ENCODE peak calls at places on chromosomes 1 and 21, in four cellular contexts. One of them, this sample, is unnamed.

GRCh38 chr1:188670837-188671236 is 1806.8 kb downstream of the BRINP3 start:
- DNase-seq in activated effector memory CD4-positive, alpha-beta T cell treated with anti-CD3 and anti-CD28 coated beads, Interleukin-2, amount 50 U/mL, for 16 hours: no peak
- DNase-seq in cardiac fibroblast: no peak
- DNase-seq in GM23338: no peak
- DNase-seq in this sample: no peak

GRCh38 chr1:44740179-44740617 is 561 bp downstream of the KIF2C start:
- DNase-seq in GM23338: no peak
- DNase-seq in activated effector memory CD4-positive, alpha-beta T cell treated with anti-CD3 and anti-CD28 coated beads, Interleukin-2, amount 50 U/mL, for 16 hours: no peak
- DNase-seq in cardiac fibroblast: no peak
- DNase-seq in this sample: no peak

GRCh38 chr1:35659589-35659988 is 18.3 kb upstream of the PSMB2 start:
- DNase-seq in GM23338: no peak
- DNase-seq in cardiac fibroblast: no peak
- DNase-seq in activated effector memory CD4-positive, alpha-beta T cell treated with anti-CD3 and anti-CD28 coated beads, Interleukin-2, amount 50 U/mL, for 16 hours: no peak
- DNase-seq in this sample: no peak

GRCh38 chr1:154456631-154457030 is 45.4 kb upstream of the TDRD10 start:
- DNase-seq in activated effector memory CD4-positive, alpha-beta T cell treated with anti-CD3 and anti-CD28 coated beads, Interleukin-2, amount 50 U/mL, for 16 hours: no peak
- DNase-seq in GM23338: no peak
- DNase-seq in cardiac fibroblast: no peak
- DNase-seq in this sample: no peak

GRCh38 chr1:22709891-22710687 is 550 bp upstream of the EPHB2 start:
- DNase-seq in cardiac fibroblast: peak; percentile 64
- DNase-seq in GM23338: peak; percentile 78
- DNase-seq in activated effector memory CD4-positive, alpha-beta T cell treated with anti-CD3 and anti-CD28 coated beads, Interleukin-2, amount 50 U/mL, for 16 hours: no peak
- DNase-seq in this sample: peak; percentile 40

GRCh38 chr1:157932082-157932481 is 61.4 kb upstream of the KIRREL1 start:
- DNase-seq in GM23338: no peak
- DNase-seq in cardiac fibroblast: peak; percentile 63
- DNase-seq in activated effector memory CD4-positive, alpha-beta T cell treated with anti-CD3 and anti-CD28 coated beads, Interleukin-2, amount 50 U/mL, for 16 hours: no peak
- DNase-seq in this sample: no peak

GRCh38 chr1:57411262-57411661 is 12.6 kb downstream of the DAB1 start:
- DNase-seq in GM23338: no peak
- DNase-seq in cardiac fibroblast: peak; percentile 2
- DNase-seq in activated effector memory CD4-positive, alpha-beta T cell treated with anti-CD3 and anti-CD28 coated beads, Interleukin-2, amount 50 U/mL, for 16 hours: no peak
- DNase-seq in this sample: no peak

GRCh38 chr1:209549384-209550001 is 34.0 kb upstream of the CAMK1G start:
- DNase-seq in GM23338: peak; percentile 79
- DNase-seq in activated effector memory CD4-positive, alpha-beta T cell treated with anti-CD3 and anti-CD28 coated beads, Interleukin-2, amount 50 U/mL, for 16 hours: no peak
- DNase-seq in cardiac fibroblast: no peak
- DNase-seq in this sample: no peak

GRCh38 chr1:65924471-65924870 is 131.8 kb downstream of the PDE4B start:
- DNase-seq in GM23338: no peak
- DNase-seq in activated effector memory CD4-positive, alpha-beta T cell treated with anti-CD3 and anti-CD28 coated beads, Interleukin-2, amount 50 U/mL, for 16 hours: no peak
- DNase-seq in cardiac fibroblast: peak; percentile 72
- DNase-seq in this sample: no peak

GRCh38 chr1:15311886-15312285 is 64.9 kb downstream of the FHAD1 start:
- DNase-seq in activated effector memory CD4-positive, alpha-beta T cell treated with anti-CD3 and anti-CD28 coated beads, Interleukin-2, amount 50 U/mL, for 16 hours: no peak
- DNase-seq in GM23338: no peak
- DNase-seq in cardiac fibroblast: peak; percentile 33
- DNase-seq in this sample: no peak

GRCh38 chr1:178344513-178345077 is 152.2 kb downstream of the CLEC20A start:
- DNase-seq in GM23338: peak; percentile 85
- DNase-seq in cardiac fibroblast: peak; percentile 96
- DNase-seq in activated effector memory CD4-positive, alpha-beta T cell treated with anti-CD3 and anti-CD28 coated beads, Interleukin-2, amount 50 U/mL, for 16 hours: no peak
- DNase-seq in this sample: no peak

GRCh38 chr1:156868341-156868740 is 7.7 kb downstream of the NTRK1 start:
- DNase-seq in GM23338: no peak
- DNase-seq in cardiac fibroblast: no peak
- DNase-seq in activated effector memory CD4-positive, alpha-beta T cell treated with anti-CD3 and anti-CD28 coated beads, Interleukin-2, amount 50 U/mL, for 16 hours: no peak
- DNase-seq in this sample: no peak

GRCh38 chr1:96367791-96368190 is 353.8 kb upstream of the PTBP2 start:
- DNase-seq in activated effector memory CD4-positive, alpha-beta T cell treated with anti-CD3 and anti-CD28 coated beads, Interleukin-2, amount 50 U/mL, for 16 hours: no peak
- DNase-seq in cardiac fibroblast: peak; percentile 43
- DNase-seq in GM23338: no peak
- DNase-seq in this sample: no peak

GRCh38 chr1:32872189-32872898 is 1.6 kb upstream of the FNDC5 start:
- DNase-seq in GM23338: peak; percentile 94
- DNase-seq in activated effector memory CD4-positive, alpha-beta T cell treated with anti-CD3 and anti-CD28 coated beads, Interleukin-2, amount 50 U/mL, for 16 hours: peak; percentile 86
- DNase-seq in cardiac fibroblast: peak; percentile 62
- DNase-seq in this sample: no peak

GRCh38 chr21:42373181-42373907 is 7.0 kb upstream of the TFF1 start:
- DNase-seq in activated effector memory CD4-positive, alpha-beta T cell treated with anti-CD3 and anti-CD28 coated beads, Interleukin-2, amount 50 U/mL, for 16 hours: no peak
- DNase-seq in cardiac fibroblast: no peak
- DNase-seq in GM23338: no peak
- DNase-seq in this sample: no peak

GRCh38 chr1:58813801-58814200 is 30.0 kb upstream of the JUN start:
- DNase-seq in cardiac fibroblast: no peak
- DNase-seq in activated effector memory CD4-positive, alpha-beta T cell treated with anti-CD3 and anti-CD28 coated beads, Interleukin-2, amount 50 U/mL, for 16 hours: no peak
- DNase-seq in GM23338: peak; percentile 18
- DNase-seq in this sample: no peak

GRCh38 chr21:41142051-41142795 is 25.7 kb upstream of the BACE2 start:
- DNase-seq in GM23338: peak; percentile 9
- DNase-seq in cardiac fibroblast: peak; percentile 57
- DNase-seq in activated effector memory CD4-positive, alpha-beta T cell treated with anti-CD3 and anti-CD28 coated beads, Interleukin-2, amount 50 U/mL, for 16 hours: no peak
- DNase-seq in this sample: no peak

GRCh38 chr1:202577381-202577780 is 132.9 kb downstream of the SYT2 start:
- DNase-seq in activated effector memory CD4-positive, alpha-beta T cell treated with anti-CD3 and anti-CD28 coated beads, Interleukin-2, amount 50 U/mL, for 16 hours: no peak
- DNase-seq in cardiac fibroblast: no peak
- DNase-seq in GM23338: peak; percentile 41
- DNase-seq in this sample: no peak

GRCh38 chr21:38440746-38441145 is 57.5 kb downstream of the ERG start:
- DNase-seq in GM23338: no peak
- DNase-seq in cardiac fibroblast: peak; percentile 92
- DNase-seq in activated effector memory CD4-positive, alpha-beta T cell treated with anti-CD3 and anti-CD28 coated beads, Interleukin-2, amount 50 U/mL, for 16 hours: no peak
- DNase-seq in this sample: no peak

GRCh38 chr1:46408356-46409062 is 14.4 kb downstream of the FAAH start:
- DNase-seq in GM23338: no peak
- DNase-seq in activated effector memory CD4-positive, alpha-beta T cell treated with anti-CD3 and anti-CD28 coated beads, Interleukin-2, amount 50 U/mL, for 16 hours: no peak
- DNase-seq in cardiac fibroblast: peak; percentile 43
- DNase-seq in this sample: no peak

GRCh38 chr1:107140703-107141490 is at the start of gene NTNG1:
- DNase-seq in GM23338: peak; percentile 69
- DNase-seq in cardiac fibroblast: no peak
- DNase-seq in activated effector memory CD4-positive, alpha-beta T cell treated with anti-CD3 and anti-CD28 coated beads, Interleukin-2, amount 50 U/mL, for 16 hours: peak; percentile 63
- DNase-seq in this sample: no peak

GRCh38 chr1:48071513-48071912 is 74.3 kb upstream of the TRABD2B start:
- DNase-seq in activated effector memory CD4-positive, alpha-beta T cell treated with anti-CD3 and anti-CD28 coated beads, Interleukin-2, amount 50 U/mL, for 16 hours: no peak
- DNase-seq in GM23338: no peak
- DNase-seq in cardiac fibroblast: no peak
- DNase-seq in this sample: no peak

GRCh38 chr21:40658237-40658636 is 188.7 kb downstream of the DSCAM start:
- DNase-seq in activated effector memory CD4-positive, alpha-beta T cell treated with anti-CD3 and anti-CD28 coated beads, Interleukin-2, amount 50 U/mL, for 16 hours: no peak
- DNase-seq in GM23338: no peak
- DNase-seq in cardiac fibroblast: no peak
- DNase-seq in this sample: no peak

GRCh38 chr1:150268342-150268705 is 492 bp downstream of the APH1A start:
- DNase-seq in cardiac fibroblast: peak; percentile 27
- DNase-seq in GM23338: no peak
- DNase-seq in activated effector memory CD4-positive, alpha-beta T cell treated with anti-CD3 and anti-CD28 coated beads, Interleukin-2, amount 50 U/mL, for 16 hours: peak; percentile 80
- DNase-seq in this sample: no peak

GRCh38 chr1:27873671-27874384 is 1.5 kb downstream of the THEMIS2 start:
- DNase-seq in cardiac fibroblast: no peak
- DNase-seq in activated effector memory CD4-positive, alpha-beta T cell treated with anti-CD3 and anti-CD28 coated beads, Interleukin-2, amount 50 U/mL, for 16 hours: no peak
- DNase-seq in GM23338: no peak
- DNase-seq in this sample: no peak

GRCh38 chr1:108119500-108119899 is 80.6 kb downstream of the SLC25A24 start:
- DNase-seq in activated effector memory CD4-positive, alpha-beta T cell treated with anti-CD3 and anti-CD28 coated beads, Interleukin-2, amount 50 U/mL, for 16 hours: no peak
- DNase-seq in GM23338: peak; percentile 7
- DNase-seq in cardiac fibroblast: no peak
- DNase-seq in this sample: no peak

GRCh38 chr1:19512545-19512944 is 27.2 kb upstream of the CAPZB start:
- DNase-seq in GM23338: no peak
- DNase-seq in cardiac fibroblast: peak; percentile 79
- DNase-seq in activated effector memory CD4-positive, alpha-beta T cell treated with anti-CD3 and anti-CD28 coated beads, Interleukin-2, amount 50 U/mL, for 16 hours: no peak
- DNase-seq in this sample: no peak

This sample was measured in SW 1271.